ENCODE peak calls at places on chromosomes 1 and 21, in eight cellular contexts. One of them, this sample, is unnamed.

GRCh38 chr1:53763461-53763860 is 24.5 kb upstream of the GLIS1 start:
- DNase-seq in AG20443: no peak
- DNase-seq in RCC 7860: no peak
- DNase-seq in DMS 273 treated with DMSO at 0.1 percent for 48 hours: no peak
- DNase-seq in occipital lobe: no peak
- DNase-seq in uterus: no peak
- DNase-seq in endothelial cell: no peak
- DNase-seq in memory B cell: no peak
- DNase-seq in this sample: no peak

GRCh38 chr1:216750031-216750627 is 26.9 kb upstream of the ESRRG start:
- DNase-seq in occipital lobe: peak; percentile 43
- DNase-seq in uterus: no peak
- DNase-seq in AG20443: peak; percentile 37
- DNase-seq in RCC 7860: peak; percentile 9
- DNase-seq in endothelial cell: peak; percentile 45
- DNase-seq in DMS 273 treated with DMSO at 0.1 percent for 48 hours: peak; percentile 15
- DNase-seq in memory B cell: no peak
- DNase-seq in this sample: peak; percentile 42

GRCh38 chr1:37174876-37175275 is 140.6 kb upstream of the GRIK3 start:
- DNase-seq in occipital lobe: no peak
- DNase-seq in RCC 7860: no peak
- DNase-seq in uterus: no peak
- DNase-seq in endothelial cell: no peak
- DNase-seq in DMS 273 treated with DMSO at 0.1 percent for 48 hours: no peak
- DNase-seq in memory B cell: no peak
- DNase-seq in AG20443: peak; percentile 2
- DNase-seq in this sample: no peak

GRCh38 chr21:42583150-42583991 is 69.7 kb downstream of the SLC37A1 start:
- DNase-seq in endothelial cell: no peak
- DNase-seq in AG20443: no peak
- DNase-seq in uterus: no peak
- DNase-seq in occipital lobe: no peak
- DNase-seq in memory B cell: no peak
- DNase-seq in DMS 273 treated with DMSO at 0.1 percent for 48 hours: no peak
- DNase-seq in RCC 7860: no peak
- DNase-seq in this sample: no peak

GRCh38 chr1:18635833-18636671 is 5.4 kb downstream of the PAX7 start:
- DNase-seq in endothelial cell: peak; percentile 10
- DNase-seq in DMS 273 treated with DMSO at 0.1 percent for 48 hours: no peak
- DNase-seq in RCC 7860: no peak
- DNase-seq in AG20443: peak; percentile 40
- DNase-seq in memory B cell: no peak
- DNase-seq in occipital lobe: no peak
- DNase-seq in uterus: no peak
- DNase-seq in this sample: no peak

GRCh38 chr21:34345892-34346291 is 17.9 kb upstream of the KCNE2 start:
- DNase-seq in occipital lobe: no peak
- DNase-seq in memory B cell: no peak
- DNase-seq in endothelial cell: no peak
- DNase-seq in AG20443: peak; percentile 25
- DNase-seq in DMS 273 treated with DMSO at 0.1 percent for 48 hours: no peak
- DNase-seq in uterus: no peak
- DNase-seq in RCC 7860: no peak
- DNase-seq in this sample: no peak

GRCh38 chr1:235940282-235940681 is 73.6 kb upstream of the LYST start:
- DNase-seq in memory B cell: no peak
- DNase-seq in occipital lobe: no peak
- DNase-seq in endothelial cell: no peak
- DNase-seq in uterus: no peak
- DNase-seq in RCC 7860: no peak
- DNase-seq in AG20443: no peak
- DNase-seq in DMS 273 treated with DMSO at 0.1 percent for 48 hours: no peak
- DNase-seq in this sample: no peak

GRCh38 chr21:34552324-34553198 is 40.6 kb upstream of the KCNE1 start:
- DNase-seq in RCC 7860: no peak
- DNase-seq in endothelial cell: no peak
- DNase-seq in uterus: no peak
- DNase-seq in memory B cell: no peak
- DNase-seq in occipital lobe: no peak
- DNase-seq in DMS 273 treated with DMSO at 0.1 percent for 48 hours: no peak
- DNase-seq in AG20443: no peak
- DNase-seq in this sample: no peak

GRCh38 chr21:18522181-18522771 is 118.7 kb upstream of the TMPRSS15 start:
- DNase-seq in DMS 273 treated with DMSO at 0.1 percent for 48 hours: no peak
- DNase-seq in RCC 7860: no peak
- DNase-seq in memory B cell: no peak
- DNase-seq in endothelial cell: no peak
- DNase-seq in occipital lobe: no peak
- DNase-seq in uterus: no peak
- DNase-seq in AG20443: no peak
- DNase-seq in this sample: no peak

GRCh38 chr1:67005068-67005467 is 48.9 kb downstream of the SLC35D1 start:
- DNase-seq in occipital lobe: no peak
- DNase-seq in AG20443: no peak
- DNase-seq in memory B cell: no peak
- DNase-seq in RCC 7860: no peak
- DNase-seq in endothelial cell: no peak
- DNase-seq in uterus: no peak
- DNase-seq in DMS 273 treated with DMSO at 0.1 percent for 48 hours: no peak
- DNase-seq in this sample: peak; percentile 60

GRCh38 chr1:25817840-25818501 is 1.8 kb upstream of the MTFR1L start:
- DNase-seq in memory B cell: no peak
- DNase-seq in uterus: no peak
- DNase-seq in AG20443: no peak
- DNase-seq in endothelial cell: no peak
- DNase-seq in occipital lobe: no peak
- DNase-seq in DMS 273 treated with DMSO at 0.1 percent for 48 hours: no peak
- DNase-seq in RCC 7860: no peak
- DNase-seq in this sample: no peak

GRCh38 chr1:200384818-200385390 is 24.9 kb downstream of the ZNF281 start:
- DNase-seq in occipital lobe: no peak
- DNase-seq in uterus: no peak
- DNase-seq in endothelial cell: no peak
- DNase-seq in AG20443: no peak
- DNase-seq in DMS 273 treated with DMSO at 0.1 percent for 48 hours: no peak
- DNase-seq in RCC 7860: no peak
- DNase-seq in memory B cell: no peak
- DNase-seq in this sample: no peak

GRCh38 chr1:109149874-109150601 is 36.1 kb downstream of the ELAPOR1 start:
- DNase-seq in occipital lobe: no peak
- DNase-seq in memory B cell: no peak
- DNase-seq in DMS 273 treated with DMSO at 0.1 percent for 48 hours: no peak
- DNase-seq in uterus: no peak
- DNase-seq in RCC 7860: no peak
- DNase-seq in endothelial cell: no peak
- DNase-seq in AG20443: no peak
- DNase-seq in this sample: peak; percentile 84

GRCh38 chr1:1296070-1297061 is 11.4 kb downstream of the ACAP3 start:
- DNase-seq in AG20443: no peak
- DNase-seq in RCC 7860: no peak
- DNase-seq in endothelial cell: no peak
- DNase-seq in occipital lobe: no peak
- DNase-seq in memory B cell: no peak
- DNase-seq in DMS 273 treated with DMSO at 0.1 percent for 48 hours: no peak
- DNase-seq in uterus: no peak
- DNase-seq in this sample: no peak

GRCh38 chr1:69776555-69776954 is 208.8 kb downstream of the LRRC7 start:
- DNase-seq in DMS 273 treated with DMSO at 0.1 percent for 48 hours: no peak
- DNase-seq in memory B cell: no peak
- DNase-seq in endothelial cell: no peak
- DNase-seq in RCC 7860: no peak
- DNase-seq in occipital lobe: no peak
- DNase-seq in uterus: no peak
- DNase-seq in AG20443: no peak
- DNase-seq in this sample: no peak

GRCh38 chr1:200351826-200352549 is 57.8 kb downstream of the ZNF281 start:
- DNase-seq in endothelial cell: no peak
- DNase-seq in occipital lobe: no peak
- DNase-seq in RCC 7860: peak; percentile 64
- DNase-seq in uterus: no peak
- DNase-seq in memory B cell: no peak
- DNase-seq in DMS 273 treated with DMSO at 0.1 percent for 48 hours: no peak
- DNase-seq in AG20443: peak; percentile 82
- DNase-seq in this sample: no peak

GRCh38 chr21:44628707-44629391 is 2.0 kb downstream of the KRTAP10-9 start:
- DNase-seq in RCC 7860: no peak
- DNase-seq in memory B cell: no peak
- DNase-seq in DMS 273 treated with DMSO at 0.1 percent for 48 hours: no peak
- DNase-seq in uterus: no peak
- DNase-seq in endothelial cell: no peak
- DNase-seq in AG20443: no peak
- DNase-seq in occipital lobe: no peak
- DNase-seq in this sample: no peak

GRCh38 chr1:204084247-204084772 is 11.4 kb downstream of the SOX13 start:
- DNase-seq in RCC 7860: no peak
- DNase-seq in DMS 273 treated with DMSO at 0.1 percent for 48 hours: peak; percentile 69
- DNase-seq in uterus: no peak
- DNase-seq in AG20443: no peak
- DNase-seq in endothelial cell: no peak
- DNase-seq in occipital lobe: no peak
- DNase-seq in memory B cell: no peak
- DNase-seq in this sample: peak; percentile 85

GRCh38 chr1:42922687-42923366 is 35.8 kb downstream of the SLC2A1 start:
- DNase-seq in uterus: no peak
- DNase-seq in endothelial cell: peak; percentile 56
- DNase-seq in AG20443: peak; percentile 77
- DNase-seq in DMS 273 treated with DMSO at 0.1 percent for 48 hours: peak; percentile 73
- DNase-seq in occipital lobe: no peak
- DNase-seq in memory B cell: no peak
- DNase-seq in RCC 7860: peak; percentile 80
- DNase-seq in this sample: no peak

GRCh38 chr21:19810779-19811178 is 1187.4 kb upstream of the NCAM2 start:
- DNase-seq in DMS 273 treated with DMSO at 0.1 percent for 48 hours: no peak
- DNase-seq in AG20443: no peak
- DNase-seq in RCC 7860: no peak
- DNase-seq in endothelial cell: no peak
- DNase-seq in uterus: no peak
- DNase-seq in memory B cell: no peak
- DNase-seq in occipital lobe: no peak
- DNase-seq in this sample: no peak

GRCh38 chr1:24761582-24761981 is 16.3 kb downstream of the CLIC4 start:
- DNase-seq in uterus: no peak
- DNase-seq in AG20443: no peak
- DNase-seq in memory B cell: no peak
- DNase-seq in RCC 7860: no peak
- DNase-seq in endothelial cell: no peak
- DNase-seq in occipital lobe: no peak
- DNase-seq in DMS 273 treated with DMSO at 0.1 percent for 48 hours: no peak
- DNase-seq in this sample: no peak

GRCh38 chr1:64135501-64136245 is 67.8 kb upstream of the UBE2U start:
- DNase-seq in RCC 7860: no peak
- DNase-seq in DMS 273 treated with DMSO at 0.1 percent for 48 hours: no peak
- DNase-seq in AG20443: no peak
- DNase-seq in endothelial cell: no peak
- DNase-seq in memory B cell: no peak
- DNase-seq in occipital lobe: no peak
- DNase-seq in uterus: peak; percentile 43
- DNase-seq in this sample: no peak

GRCh38 chr21:17612023-17612564 is 607 bp downstream of the BTG3 start:
- DNase-seq in endothelial cell: peak; percentile 30
- DNase-seq in DMS 273 treated with DMSO at 0.1 percent for 48 hours: no peak
- DNase-seq in uterus: peak; percentile 35
- DNase-seq in RCC 7860: no peak
- DNase-seq in occipital lobe: no peak
- DNase-seq in AG20443: peak; percentile 47
- DNase-seq in memory B cell: no peak
- DNase-seq in this sample: no peak

GRCh38 chr1:206451146-206451545 is 19.1 kb upstream of the IKBKE start:
- DNase-seq in memory B cell: no peak
- DNase-seq in endothelial cell: no peak
- DNase-seq in DMS 273 treated with DMSO at 0.1 percent for 48 hours: no peak
- DNase-seq in uterus: no peak
- DNase-seq in RCC 7860: no peak
- DNase-seq in occipital lobe: no peak
- DNase-seq in AG20443: no peak
- DNase-seq in this sample: no peak

GRCh38 chr1:84919461-84919970 is 26.5 kb upstream of the LPAR3 start:
- DNase-seq in occipital lobe: no peak
- DNase-seq in DMS 273 treated with DMSO at 0.1 percent for 48 hours: no peak
- DNase-seq in AG20443: no peak
- DNase-seq in RCC 7860: no peak
- DNase-seq in uterus: no peak
- DNase-seq in endothelial cell: no peak
- DNase-seq in memory B cell: no peak
- DNase-seq in this sample: no peak

GRCh38 chr1:3633344-3634058 is 8.7 kb downstream of the TPRG1L start:
- DNase-seq in RCC 7860: no peak
- DNase-seq in memory B cell: no peak
- DNase-seq in occipital lobe: no peak
- DNase-seq in uterus: no peak
- DNase-seq in DMS 273 treated with DMSO at 0.1 percent for 48 hours: no peak
- DNase-seq in endothelial cell: no peak
- DNase-seq in AG20443: no peak
- DNase-seq in this sample: no peak

GRCh38 chr1:3217096-3217724 is 148.2 kb downstream of the PRDM16 start:
- DNase-seq in occipital lobe: no peak
- DNase-seq in uterus: no peak
- DNase-seq in RCC 7860: no peak
- DNase-seq in DMS 273 treated with DMSO at 0.1 percent for 48 hours: no peak
- DNase-seq in memory B cell: no peak
- DNase-seq in AG20443: no peak
- DNase-seq in endothelial cell: no peak
- DNase-seq in this sample: no peak

GRCh38 chr1:32470991-32471694 is 6.3 kb downstream of the ZBTB8B start:
- DNase-seq in DMS 273 treated with DMSO at 0.1 percent for 48 hours: no peak
- DNase-seq in uterus: no peak
- DNase-seq in memory B cell: no peak
- DNase-seq in AG20443: peak; percentile 40
- DNase-seq in RCC 7860: no peak
- DNase-seq in endothelial cell: no peak
- DNase-seq in occipital lobe: no peak
- DNase-seq in this sample: no peak

GRCh38 chr1:86508583-86508969 is 38.3 kb upstream of the CLCA4 start:
- DNase-seq in uterus: no peak
- DNase-seq in memory B cell: no peak
- DNase-seq in endothelial cell: no peak
- DNase-seq in occipital lobe: no peak
- DNase-seq in AG20443: no peak
- DNase-seq in RCC 7860: no peak
- DNase-seq in DMS 273 treated with DMSO at 0.1 percent for 48 hours: no peak
- DNase-seq in this sample: no peak

GRCh38 chr1:156717411-156717810 is 10.9 kb upstream of the METTL25B start:
- DNase-seq in endothelial cell: no peak
- DNase-seq in RCC 7860: no peak
- DNase-seq in AG20443: no peak
- DNase-seq in memory B cell: no peak
- DNase-seq in DMS 273 treated with DMSO at 0.1 percent for 48 hours: peak; percentile 63
- DNase-seq in occipital lobe: no peak
- DNase-seq in uterus: no peak
- DNase-seq in this sample: no peak

GRCh38 chr1:33086384-33086850 is 5.5 kb downstream of the AZIN2 start:
- DNase-seq in occipital lobe: peak; percentile 73
- DNase-seq in endothelial cell: peak; percentile 74
- DNase-seq in AG20443: peak; percentile 70
- DNase-seq in DMS 273 treated with DMSO at 0.1 percent for 48 hours: no peak
- DNase-seq in uterus: peak; percentile 77
- DNase-seq in RCC 7860: peak; percentile 20
- DNase-seq in memory B cell: peak; percentile 34
- DNase-seq in this sample: peak; percentile 77

GRCh38 chr1:235673981-235674380 is 24.4 kb upstream of the GNG4 start:
- DNase-seq in AG20443: no peak
- DNase-seq in occipital lobe: no peak
- DNase-seq in RCC 7860: no peak
- DNase-seq in DMS 273 treated with DMSO at 0.1 percent for 48 hours: no peak
- DNase-seq in endothelial cell: no peak
- DNase-seq in memory B cell: no peak
- DNase-seq in uterus: no peak
- DNase-seq in this sample: no peak

This sample was measured in gastrocnemius medialis.